ENCODE peak calls at places on chromosomes 6 and 20, in four cellular contexts. One of them, this sample, is unnamed.
A peak's percentile ranks its signal among the peaks of the same experiment; 100 is the strongest.

GRCh38 chr6:95599691-95600090 is 22.4 kb downstream of the MANEA start:
- DNase-seq in K562: no peak
- DNase-seq in HepG2: no peak
- DNase-seq in HCT116: no peak
- DNase-seq in this sample: no peak

GRCh38 chr6:56435754-56436153 is 188.4 kb upstream of the COL21A1 start:
- DNase-seq in K562: no peak
- DNase-seq in HepG2: no peak
- DNase-seq in HCT116: no peak
- DNase-seq in this sample: no peak

GRCh38 chr6:66962082-66962481 is 1255.1 kb upstream of the EYS start:
- DNase-seq in K562: no peak
- DNase-seq in HepG2: no peak
- DNase-seq in HCT116: no peak
- DNase-seq in this sample: no peak

GRCh38 chr20:24963672-24964517 is 14.8 kb downstream of the CST7 start:
- DNase-seq in K562: no peak
- DNase-seq in HepG2: no peak
- DNase-seq in HCT116: no peak
- DNase-seq in this sample: no peak

GRCh38 chr6:4607026-4607704 is 169.0 kb upstream of the CDYL start:
- DNase-seq in K562: no peak
- DNase-seq in HepG2: no peak
- DNase-seq in HCT116: peak; percentile 53
- DNase-seq in this sample: no peak

GRCh38 chr6:143092768-143093167 is 32.1 kb downstream of the AIG1 start:
- DNase-seq in K562: no peak
- DNase-seq in HepG2: peak; percentile 23
- DNase-seq in HCT116: no peak
- DNase-seq in this sample: no peak

GRCh38 chr6:148329568-148330299 is 12.9 kb upstream of the SASH1 start:
- DNase-seq in K562: no peak
- DNase-seq in HepG2: no peak
- DNase-seq in HCT116: no peak
- DNase-seq in this sample: no peak

GRCh38 chr6:75202676-75203131 is 3.1 kb downstream of the COL12A1 start:
- DNase-seq in K562: no peak
- DNase-seq in HepG2: no peak
- DNase-seq in HCT116: no peak
- DNase-seq in this sample: no peak

GRCh38 chr6:29777319-29777718 is 50.3 kb upstream of the HLA-G start:
- DNase-seq in K562: no peak
- DNase-seq in HepG2: no peak
- DNase-seq in HCT116: no peak
- DNase-seq in this sample: no peak

GRCh38 chr6:149140137-149140909 is 177.2 kb upstream of the TAB2 start:
- DNase-seq in K562: peak; percentile 37
- DNase-seq in HepG2: no peak
- DNase-seq in HCT116: no peak
- DNase-seq in this sample: no peak

GRCh38 chr20:9966966-9967365 is 67.8 kb upstream of the ANKEF1 start:
- DNase-seq in K562: no peak
- DNase-seq in HepG2: peak; percentile 13
- DNase-seq in HCT116: no peak
- DNase-seq in this sample: no peak

GRCh38 chr6:31094389-31094881 is 17.9 kb downstream of the C6orf15 start:
- DNase-seq in K562: no peak
- DNase-seq in HepG2: no peak
- DNase-seq in HCT116: no peak
- DNase-seq in this sample: no peak

GRCh38 chr20:41048475-41049242 is 20.0 kb downstream of the TOP1 start:
- DNase-seq in K562: no peak
- DNase-seq in HepG2: no peak
- DNase-seq in HCT116: no peak
- DNase-seq in this sample: no peak

GRCh38 chr6:38188677-38189335 is 369.3 kb downstream of the ZFAND3 start:
- DNase-seq in K562: no peak
- DNase-seq in HepG2: no peak
- DNase-seq in HCT116: no peak
- DNase-seq in this sample: no peak

GRCh38 chr6:53335224-53335994 is 13.3 kb downstream of the ELOVL5 start:
- DNase-seq in K562: no peak
- DNase-seq in HepG2: no peak
- DNase-seq in HCT116: no peak
- DNase-seq in this sample: no peak

GRCh38 chr20:21257192-21257591 is 45.9 kb upstream of the XRN2 start:
- DNase-seq in K562: no peak
- DNase-seq in HepG2: peak; percentile 25
- DNase-seq in HCT116: no peak
- DNase-seq in this sample: no peak

GRCh38 chr6:18406955-18407738 is 20.0 kb downstream of the RNF144B start:
- DNase-seq in K562: no peak
- DNase-seq in HepG2: no peak
- DNase-seq in HCT116: no peak
- DNase-seq in this sample: no peak

GRCh38 chr6:90197854-90198496 is 98.7 kb downstream of the BACH2 start:
- DNase-seq in K562: no peak
- DNase-seq in HepG2: peak; percentile 16
- DNase-seq in HCT116: no peak
- DNase-seq in this sample: no peak

GRCh38 chr6:125363360-125364121 is 61.8 kb upstream of the HDDC2 start:
- DNase-seq in K562: no peak
- DNase-seq in HepG2: peak; percentile 10
- DNase-seq in HCT116: no peak
- DNase-seq in this sample: no peak

GRCh38 chr6:154157706-154158105 is 118.7 kb downstream of the OPRM1 start:
- DNase-seq in K562: no peak
- DNase-seq in HepG2: no peak
- DNase-seq in HCT116: no peak
- DNase-seq in this sample: no peak
- TF ChIP-seq SIN3A in K562: no peak
- TF ChIP-seq SIN3A in HepG2: no peak
- TF ChIP-seq SIN3A in HCT116: no peak
- TF ChIP-seq SIN3A in this sample: no peak

GRCh38 chr6:12527339-12527738 is 189.2 kb upstream of the PHACTR1 start:
- DNase-seq in K562: no peak
- DNase-seq in HepG2: no peak
- DNase-seq in HCT116: no peak
- DNase-seq in this sample: no peak
- TF ChIP-seq TCF7L2 in K562: no peak
- TF ChIP-seq TCF7L2 in HepG2: no peak
- TF ChIP-seq TCF7L2 in HCT116: no peak
- TF ChIP-seq TCF7L2 in this sample: no peak

GRCh38 chr6:136181191-136181833 is 68.8 kb downstream of the MTFR2 start:
- DNase-seq in K562: no peak
- DNase-seq in HepG2: no peak
- DNase-seq in HCT116: no peak
- DNase-seq in this sample: no peak
- H3K27ac ChIP-seq in K562: no peak overlapping the region
- H3K27ac ChIP-seq in HepG2: no peak overlapping the region
- H3K27ac ChIP-seq in HCT116: no peak overlapping the region
- H3K27ac ChIP-seq in this sample: no peak overlapping the region

DNA sequence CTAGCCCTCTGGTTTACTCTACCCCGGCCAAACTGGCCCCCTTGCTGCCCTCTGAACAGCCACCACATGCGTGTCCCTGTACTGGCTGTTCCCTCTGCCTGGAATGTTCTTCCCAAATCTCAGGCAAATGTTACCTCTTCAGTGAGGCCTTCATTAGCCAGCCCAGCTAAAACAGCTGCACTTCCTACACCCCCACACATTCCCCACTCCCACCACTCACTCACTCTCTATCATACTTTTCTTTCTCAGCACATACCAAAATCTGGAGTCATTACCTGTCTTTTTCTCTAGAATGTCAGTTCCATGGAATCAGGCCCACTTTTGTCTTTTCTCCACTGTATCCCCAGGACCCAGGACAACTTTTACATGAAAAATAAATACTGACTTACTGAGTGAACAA is 401.2 kb upstream of the SULF2 start:
- DNase-seq in K562: no peak
- DNase-seq in HepG2: no peak
- DNase-seq in HCT116: no peak
- DNase-seq in this sample: no peak
- TF ChIP-seq SIN3A in K562: no peak
- TF ChIP-seq SIN3A in HepG2: no peak
- TF ChIP-seq SIN3A in HCT116: no peak
- TF ChIP-seq SIN3A in this sample: no peak

DNA sequence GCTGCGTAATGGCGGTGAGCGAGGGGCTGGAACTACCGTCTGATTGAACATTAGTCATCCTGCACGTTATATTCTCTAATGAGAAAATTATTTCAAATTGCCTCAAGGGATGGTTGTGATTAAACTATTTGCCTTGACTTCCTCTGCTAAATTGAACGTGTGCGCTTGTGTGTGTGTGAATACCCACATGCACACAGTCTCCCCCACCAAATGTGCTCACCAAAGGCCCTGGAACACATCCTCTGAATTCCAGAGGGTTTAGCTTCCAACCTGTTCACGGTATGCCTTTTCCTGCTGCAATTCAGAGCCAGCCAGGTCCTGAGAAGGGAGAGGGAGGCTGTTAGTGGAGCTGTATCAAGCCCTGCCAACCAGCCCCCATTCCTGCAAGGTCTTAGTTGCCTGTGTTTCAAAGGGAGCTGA is 98.5 kb downstream of the CDC5L start:
- DNase-seq in K562: no peak
- DNase-seq in HepG2: no peak
- DNase-seq in HCT116: no peak
- DNase-seq in this sample: no peak
- TF ChIP-seq TCF7L2 in K562: no peak
- TF ChIP-seq TCF7L2 in HepG2: no peak
- TF ChIP-seq TCF7L2 in HCT116: no peak
- TF ChIP-seq TCF7L2 in this sample: no peak

GRCh38 chr6:136655251-136656014 is 105.2 kb upstream of the MAP7 start:
- DNase-seq in K562: no peak
- DNase-seq in HepG2: no peak
- DNase-seq in HCT116: no peak
- DNase-seq in this sample: no peak
- H3K27ac ChIP-seq in K562: no peak overlapping the region
- H3K27ac ChIP-seq in HepG2: no peak overlapping the region
- H3K27ac ChIP-seq in HCT116: no peak overlapping the region
- H3K27ac ChIP-seq in this sample: no peak overlapping the region

GRCh38 chr6:21987501-21987957 is 309.3 kb downstream of the PRL start:
- DNase-seq in K562: peak; percentile 39
- DNase-seq in HepG2: peak; percentile 5
- DNase-seq in HCT116: peak; percentile 58
- DNase-seq in this sample: no peak
- TF ChIP-seq SIN3A in K562: no peak
- TF ChIP-seq SIN3A in HepG2: no peak
- TF ChIP-seq SIN3A in HCT116: no peak
- TF ChIP-seq SIN3A in this sample: no peak

DNA sequence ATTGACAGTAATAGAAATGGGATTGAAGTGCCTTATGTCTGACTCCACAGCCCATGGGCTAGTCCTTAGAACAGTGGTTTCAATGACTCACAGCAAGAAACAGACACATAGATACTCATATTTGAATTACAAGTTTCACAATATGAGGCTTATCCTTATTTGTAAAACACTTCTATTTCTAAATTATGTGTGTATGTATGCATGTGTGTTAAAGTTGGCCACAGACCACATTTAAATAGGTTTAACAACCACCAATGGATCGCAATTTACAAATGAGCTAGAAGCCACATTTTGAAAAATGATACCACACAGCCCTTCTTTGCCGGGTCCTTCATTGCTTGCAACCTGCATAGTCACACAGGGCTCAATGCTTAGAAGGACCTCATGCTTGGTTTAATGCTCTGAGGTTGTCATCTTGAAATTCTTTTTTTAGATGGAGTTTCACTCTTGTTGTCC is 157.8 kb upstream of the PREP start:
- DNase-seq in K562: no peak
- DNase-seq in HepG2: no peak
- DNase-seq in HCT116: no peak
- DNase-seq in this sample: no peak
- TF ChIP-seq TCF7L2 in K562: no peak
- TF ChIP-seq TCF7L2 in HepG2: no peak
- TF ChIP-seq TCF7L2 in HCT116: no peak
- TF ChIP-seq TCF7L2 in this sample: no peak